ENCODE peak calls at places on chromosomes 13 and 19, in six cellular contexts. L is HepG2, I is K562, E is GM12878, R is A549, U is endothelial cell of umbilical vein. J is an unnamed sample.

GRCh38 chr13:62014299-62014698 is 598.6 kb upstream of the PCDH20 start:
- DNase-seq in E (no peak), U (peak), L (peak), R (peak), I (no peak), J (peak)

GRCh38 chr19:37932985-37933953 is 26.3 kb downstream of the SIPA1L3 start:
- DNase-seq in U (peak), I (no peak), L (peak), E (no peak), R (peak), J (peak)

GRCh38 chr19:58544591-58545285 is 874 bp downstream of the TRIM28 start:
- DNase-seq in R (peak), U (peak), E (no peak), I (peak), L (no peak), J (no peak)

GRCh38 chr13:114031631-114032030 is 57.8 kb upstream of the C13orf46 start:
- DNase-seq in L (no peak), E (no peak), R (no peak), U (no peak), I (no peak), J (no peak)

GRCh38 chr19:43625918-43626579 is 6.6 kb upstream of the ZNF428 start:
- DNase-seq in U (no peak), L (no peak), I (peak), E (no peak), R (peak), J (peak)

GRCh38 chr13:42218576-42218975 is 53.4 kb upstream of the AKAP11 start:
- DNase-seq in R (no peak), U (no peak), I (no peak), E (no peak), L (no peak), J (no peak)

GRCh38 chr13:96379967-96380366 is 290.1 kb downstream of the HS6ST3 start:
- DNase-seq in L (no peak), I (no peak), U (no peak), E (no peak), R (no peak), J (no peak)

GRCh38 chr19:49875801-49876421 is 1.2 kb downstream of the AKT1S1 start:
- DNase-seq in I (peak), L (peak), R (no peak), E (no peak), U (peak), J (peak)

GRCh38 chr13:109361562-109361961 is 424.8 kb downstream of the IRS2 start:
- DNase-seq in E (no peak), U (no peak), I (no peak), R (no peak), L (no peak), J (peak)

GRCh38 chr19:38265213-38265861 is 964 bp downstream of the SPINT2 start:
- DNase-seq in R (peak), I (no peak), U (no peak), E (no peak), L (no peak), J (no peak)

GRCh38 chr19:31390721-31391120 is 41.5 kb upstream of the TSHZ3 start:
- DNase-seq in R (no peak), U (no peak), E (no peak), L (no peak), I (no peak), J (no peak)

GRCh38 chr19:51726049-51726448 is 2.3 kb upstream of the HAS1 start:
- DNase-seq in E (no peak), I (peak), L (no peak), U (no peak), R (no peak), J (no peak)

GRCh38 chr19:46124638-46125115 is at the start of gene IGFL3:
- DNase-seq in E (no peak), I (no peak), R (no peak), U (no peak), L (no peak), J (peak)

GRCh38 chr13:97448503-97449251 is 14.7 kb downstream of the RAP2A start:
- DNase-seq in E (peak), U (no peak), L (no peak), I (no peak), R (no peak), J (no peak)

GRCh38 chr19:35666251-35666913 is at the start of gene UPK1A:
- DNase-seq in R (no peak), I (no peak), L (no peak), E (no peak), U (no peak), J (no peak)

GRCh38 chr13:52892925-52893324 is 44.5 kb upstream of the PCDH8 start:
- DNase-seq in R (no peak), L (no peak), E (no peak), U (no peak), I (no peak), J (no peak)

GRCh38 chr19:54156953-54157352 is 2.6 kb downstream of the LENG1 start:
- DNase-seq in U (no peak), R (no peak), I (no peak), L (no peak), E (no peak), J (no peak)

GRCh38 chr19:54158812-54159351 is 639 bp downstream of the LENG1 start:
- DNase-seq in R (no peak), E (no peak), U (no peak), L (no peak), I (peak), J (peak)

GRCh38 chr19:54155694-54156093 is 3.8 kb downstream of the LENG1 start:
- DNase-seq in U (no peak), L (no peak), E (no peak), R (no peak), I (no peak), J (no peak)

GRCh38 chr19:54154603-54155345 is 4.7 kb downstream of the LENG1 start:
- DNase-seq in E (no peak), R (no peak), U (no peak), I (no peak), L (no peak), J (no peak)

GRCh38 chr19:54156490-54156889 is 3.0 kb downstream of the LENG1 start:
- DNase-seq in U (no peak), I (no peak), R (no peak), L (no peak), E (no peak), J (no peak)
- TF ChIP-seq POLR2A in U (no peak), I (peak), R (no peak), L (no peak), E (peak), J (no peak)

GRCh38 chr19:55549500-55550320 is 4.4 kb upstream of the SBK3 start:
- DNase-seq in U (peak), L (peak), I (no peak), R (peak), E (no peak), J (no peak)
- TF ChIP-seq MYC in U (no peak), L (no peak), I (no peak), R (no peak), E (no peak), J (no peak)

GRCh38 chr19:15161028-15161984 is 39.5 kb downstream of the NOTCH3 start:
- DNase-seq in R (peak), I (peak), L (peak), U (no peak), E (no peak), J (peak)
- TF ChIP-seq CTCF in R (peak), I (peak), L (peak), U (peak), E (peak), J (peak)

GRCh38 chr19:17554968-17555479 is 425 bp upstream of the COLGALT1 start:
- DNase-seq in L (no peak), E (no peak), U (no peak), I (no peak), R (no peak), J (no peak)

GRCh38 chr19:17557461-17557860 is 2.0 kb downstream of the COLGALT1 start:
- DNase-seq in I (no peak), L (no peak), R (no peak), E (no peak), U (no peak), J (peak)

GRCh38 chr19:17556995-17557394 is 1.5 kb downstream of the COLGALT1 start:
- DNase-seq in U (no peak), E (no peak), I (no peak), R (no peak), L (no peak), J (no peak)

GRCh38 chr19:17555929-17556813 is 722 bp downstream of the COLGALT1 start:
- DNase-seq in I (peak), E (no peak), U (peak), L (no peak), R (peak), J (peak)

DNA sequence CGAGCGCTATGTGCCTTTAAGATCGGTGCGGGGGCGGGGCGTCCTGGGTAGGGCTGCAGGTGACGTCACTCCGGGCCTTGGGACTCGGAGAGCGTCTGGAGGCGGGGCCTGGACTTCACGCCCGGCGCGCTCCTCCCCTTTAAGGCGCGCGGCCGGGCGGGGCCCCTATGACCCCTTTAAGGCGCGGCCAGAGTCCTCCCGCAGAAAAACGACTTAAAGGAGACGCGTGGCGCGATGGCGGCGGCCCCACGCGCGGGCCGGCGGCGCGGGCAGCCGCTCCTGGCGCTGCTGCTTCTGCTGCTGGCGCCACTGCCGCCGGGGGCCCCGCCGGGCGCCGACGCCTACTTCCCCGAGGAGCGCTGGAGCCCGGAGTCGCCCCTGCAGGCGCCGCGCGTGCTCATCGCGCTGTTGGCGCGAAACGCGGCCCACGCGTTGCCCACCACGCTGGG is at the start of gene COLGALT1:
- DNase-seq in R (peak), L (peak), I (peak), U (peak), E (peak), J (peak)
- TF ChIP-seq POLR2A in R (peak), L (no peak), I (no peak), U (peak), E (no peak), J (peak)

J was measured in NB4.